ENCODE peak calls at places on chromosomes 6 and 20, in six cellular contexts. H, Z, V, I, G and U are unnamed samples.

GRCh38 chr20:41734506-41734945 is 116.3 kb upstream of the CHD6 start:
- DNase-seq in H (peak), V (peak), Z (peak), I (no peak), G (no peak), U (peak)

GRCh38 chr20:58141971-58142842 is 86.2 kb downstream of the ANKRD60 start:
- DNase-seq in H (no peak), V (no peak), G (no peak), I (peak), Z (no peak), U (no peak)

GRCh38 chr20:40865095-40865494 is 163.5 kb upstream of the TOP1 start:
- DNase-seq in Z (no peak), V (no peak), G (no peak), H (no peak), I (no peak), U (no peak)

GRCh38 chr6:116087437-116088027 is 13.1 kb upstream of the NT5DC1 start:
- DNase-seq in H (peak), V (peak), Z (peak), I (no peak), G (peak), U (no peak)

GRCh38 chr6:2264932-2265331 is 19.5 kb upstream of the GMDS start:
- DNase-seq in Z (no peak), H (no peak), G (no peak), I (no peak), V (peak), U (no peak)

GRCh38 chr20:24153101-24154040 is 164.8 kb upstream of the GGTLC1 start:
- DNase-seq in Z (no peak), V (no peak), G (no peak), H (no peak), I (no peak), U (no peak)

GRCh38 chr20:3203315-3204123 is 963 bp downstream of the DDRGK1 start:
- DNase-seq in I (no peak), G (no peak), Z (peak), H (peak), V (no peak), U (peak)

GRCh38 chr6:37624606-37625574 is 72.8 kb downstream of the MDGA1 start:
- DNase-seq in Z (no peak), I (peak), G (no peak), H (no peak), V (no peak), U (no peak)

GRCh38 chr20:51563141-51563596 is 20.6 kb upstream of the NFATC2 start:
- DNase-seq in Z (no peak), H (no peak), V (no peak), G (no peak), I (no peak), U (no peak)

GRCh38 chr20:51560550-51561307 is 18.2 kb upstream of the NFATC2 start:
- DNase-seq in V (no peak), H (no peak), Z (no peak), G (no peak), I (no peak), U (no peak)

GRCh38 chr20:51563597-51564332 is 21.2 kb upstream of the NFATC2 start:
- DNase-seq in Z (peak), H (peak), I (no peak), V (peak), G (no peak), U (no peak)

GRCh38 chr20:51562027-51562333 is 19.5 kb upstream of the NFATC2 start:
- DNase-seq in H (peak), G (no peak), Z (no peak), V (peak), I (no peak), U (no peak)

DNA sequence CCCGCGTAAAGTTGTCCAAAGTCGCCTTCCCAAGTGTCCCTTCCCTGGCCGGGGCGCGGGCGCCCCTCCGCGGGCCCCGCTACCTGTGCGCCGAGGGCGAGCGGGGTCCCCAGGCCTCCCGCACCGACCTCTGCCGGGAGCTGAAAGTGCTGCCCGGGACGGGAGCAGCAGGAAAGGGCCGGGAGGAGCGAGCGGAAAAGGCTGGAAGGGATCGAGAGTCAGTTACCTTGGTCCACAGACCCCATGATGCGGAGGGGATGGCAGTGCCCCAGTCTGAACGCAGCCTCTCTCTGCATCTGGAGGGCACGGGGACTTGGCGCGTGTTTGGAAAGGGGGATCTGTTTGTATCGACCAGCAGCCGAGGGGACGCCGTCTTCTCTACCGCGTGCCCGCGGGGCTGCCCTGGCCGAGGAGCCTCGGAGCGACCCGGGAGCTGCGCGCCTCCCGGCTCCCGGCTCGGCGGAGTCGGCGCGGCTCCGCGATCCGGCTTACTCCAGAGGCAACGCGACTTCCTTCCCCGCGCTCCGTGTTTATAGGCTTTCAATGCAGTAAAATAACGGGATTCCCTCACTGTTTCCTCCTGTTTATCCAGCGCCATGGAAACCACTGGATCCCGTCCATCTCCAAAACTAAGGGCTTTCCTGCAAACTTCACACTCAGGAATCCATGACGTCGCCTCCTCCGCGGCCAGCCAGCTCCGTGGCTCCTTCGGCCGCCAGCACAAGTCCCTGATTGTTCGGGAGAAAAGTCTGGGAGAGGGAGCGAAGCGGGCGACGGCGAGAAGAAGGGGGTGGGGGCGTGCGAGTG is 20.0 kb upstream of the NFATC2 start:
- DNase-seq in V (peak), I (peak), H (peak), Z (no peak), G (no peak), U (peak)
- TF ChIP-seq CTCF in V (peak), I (no peak), H (no peak), Z (no peak), G (no peak), U (no peak)

DNA sequence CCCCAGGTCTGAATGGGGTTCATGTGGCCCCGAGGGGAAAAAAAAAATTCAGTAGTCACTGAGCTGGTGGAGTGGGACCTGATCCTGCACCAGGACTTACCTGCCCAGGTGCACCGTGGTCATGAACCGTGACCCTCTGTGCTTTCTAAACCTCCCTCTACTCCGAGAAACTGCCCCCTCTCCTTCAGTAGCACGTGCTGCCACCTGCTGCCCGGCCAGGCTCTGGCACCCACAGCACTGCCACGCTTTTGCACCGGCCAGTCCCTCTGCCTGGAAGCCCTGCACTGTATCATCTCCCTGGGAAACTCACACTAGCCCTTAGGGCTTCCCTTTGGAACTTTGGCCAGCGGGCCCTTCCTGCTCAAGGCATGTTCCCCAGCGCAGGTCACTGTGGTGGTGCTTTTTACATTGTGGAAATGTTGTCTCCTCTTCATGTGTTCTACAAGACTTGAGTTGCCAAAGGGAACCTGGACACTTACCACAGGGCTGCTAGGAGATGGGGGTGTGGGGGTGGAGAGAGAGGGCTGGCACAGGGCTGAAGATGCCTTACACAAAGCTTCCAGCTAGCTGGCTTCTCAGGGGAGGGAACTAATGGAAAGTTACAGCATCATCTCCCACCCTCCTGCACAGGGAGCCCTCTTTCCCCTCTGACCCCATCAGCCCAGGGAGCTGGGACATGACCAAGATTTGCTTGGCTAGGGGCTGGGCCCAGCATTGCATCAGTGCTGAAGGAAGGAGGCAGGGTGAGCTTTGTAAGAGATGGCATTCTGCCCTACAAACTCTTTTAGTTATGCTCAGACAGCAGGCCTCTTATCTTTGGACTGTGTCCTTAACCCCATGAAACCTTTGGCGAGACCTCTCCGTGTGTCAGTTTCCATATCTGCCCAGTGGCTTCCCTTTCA is 2.5 kb upstream of the PTPRT start:
- DNase-seq in H (no peak), G (no peak), V (no peak), I (no peak), Z (peak), U (peak)
- TF ChIP-seq CTCF in H (peak), G (peak), V (peak), I (peak), Z (peak), U (peak)

DNA sequence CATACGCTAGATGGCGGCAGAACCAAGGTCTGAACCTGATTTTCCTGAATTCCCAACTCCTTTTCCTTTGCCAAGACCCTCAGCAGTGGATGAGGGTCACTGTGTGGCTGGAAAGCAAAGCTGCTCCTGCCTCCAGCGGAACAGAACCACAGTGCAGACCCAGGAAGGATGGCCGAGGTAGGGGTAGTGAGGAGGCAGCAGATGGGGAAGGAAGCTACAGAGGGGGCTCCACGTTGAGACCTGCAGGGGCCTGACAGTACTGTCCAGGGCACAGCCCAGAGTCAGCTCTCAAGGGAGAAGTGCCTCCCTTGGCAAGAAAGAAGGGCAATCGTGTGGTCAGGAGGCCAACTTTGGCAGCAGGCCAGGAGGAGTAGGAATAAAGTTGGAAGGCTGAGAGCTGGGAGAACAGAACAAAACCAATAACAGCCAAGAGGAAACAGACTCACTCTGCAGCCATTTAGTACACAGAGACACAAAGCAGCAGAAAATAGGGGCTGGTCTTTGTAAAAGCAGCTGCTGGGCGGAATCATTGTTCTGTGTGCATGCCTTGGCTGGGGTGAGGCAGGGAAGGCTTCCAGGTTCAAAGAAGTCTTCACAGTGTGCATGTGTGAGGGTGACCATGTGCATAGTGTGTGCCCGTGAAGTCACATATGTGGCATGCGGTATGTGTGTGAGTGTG is 3.1 kb downstream of the GABRR2 start:
- DNase-seq in G (no peak), I (no peak), Z (no peak), V (peak), H (peak), U (no peak)
- TF ChIP-seq CTCF in G (no peak), I (no peak), Z (no peak), V (peak), H (peak), U (no peak)

DNA sequence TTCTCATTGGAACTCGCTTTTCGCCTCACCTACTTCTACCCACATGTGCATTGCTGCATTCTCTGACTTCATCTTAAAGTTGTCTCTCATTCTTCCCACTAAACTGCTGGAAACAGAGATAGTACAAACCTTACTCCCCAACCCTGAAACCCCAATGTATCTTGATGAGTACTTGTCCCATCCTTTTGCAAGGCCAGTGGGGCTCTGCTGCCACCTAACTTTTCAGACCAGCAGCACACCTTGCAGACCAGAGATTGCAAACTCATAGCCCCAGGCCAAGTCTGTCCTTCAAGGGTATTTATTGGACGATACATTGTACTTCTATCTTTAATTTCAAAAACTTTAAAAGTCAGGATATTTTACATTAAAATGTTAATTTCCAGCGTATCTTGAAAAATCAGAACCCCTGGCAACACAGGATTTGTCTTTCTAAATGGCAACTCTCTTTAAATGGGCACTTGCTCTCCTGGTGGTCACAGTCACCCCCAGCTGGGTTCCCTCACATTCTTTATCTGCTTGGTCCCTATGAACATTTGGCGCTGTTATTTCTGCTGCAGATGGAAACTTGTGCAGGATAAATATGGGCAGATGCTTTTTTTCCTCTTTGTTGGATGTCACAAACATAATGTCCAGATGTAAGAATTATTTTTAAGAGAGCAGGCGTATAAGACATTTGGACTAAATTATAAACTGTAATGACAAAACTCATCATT is 83.9 kb downstream of the SOD2 start:
- DNase-seq in H (peak), V (peak), I (no peak), G (peak), Z (peak), U (peak)
- TF ChIP-seq CTCF in H (peak), V (peak), I (peak), G (peak), Z (peak), U (peak)

GRCh38 chr6:81797594-81797993 is 45.1 kb upstream of the TENT5A start:
- DNase-seq in V (no peak), Z (no peak), I (no peak), H (peak), G (no peak), U (no peak)

GRCh38 chr6:81791756-81792155 is 39.3 kb upstream of the TENT5A start:
- DNase-seq in I (no peak), Z (no peak), H (no peak), G (no peak), V (no peak), U (no peak)

GRCh38 chr6:81793811-81794210 is 41.3 kb upstream of the TENT5A start:
- DNase-seq in V (peak), I (no peak), Z (no peak), G (no peak), H (peak), U (no peak)

GRCh38 chr6:81792826-81793225 is 40.3 kb upstream of the TENT5A start:
- DNase-seq in I (no peak), G (no peak), V (no peak), Z (no peak), H (peak), U (no peak)

GRCh38 chr6:81795890-81796289 is 43.4 kb upstream of the TENT5A start:
- DNase-seq in V (no peak), H (no peak), G (no peak), I (no peak), Z (no peak), U (no peak)
- TF ChIP-seq CTCF in V (no peak), H (no peak), G (no peak), I (no peak), Z (no peak), U (no peak)

DNA sequence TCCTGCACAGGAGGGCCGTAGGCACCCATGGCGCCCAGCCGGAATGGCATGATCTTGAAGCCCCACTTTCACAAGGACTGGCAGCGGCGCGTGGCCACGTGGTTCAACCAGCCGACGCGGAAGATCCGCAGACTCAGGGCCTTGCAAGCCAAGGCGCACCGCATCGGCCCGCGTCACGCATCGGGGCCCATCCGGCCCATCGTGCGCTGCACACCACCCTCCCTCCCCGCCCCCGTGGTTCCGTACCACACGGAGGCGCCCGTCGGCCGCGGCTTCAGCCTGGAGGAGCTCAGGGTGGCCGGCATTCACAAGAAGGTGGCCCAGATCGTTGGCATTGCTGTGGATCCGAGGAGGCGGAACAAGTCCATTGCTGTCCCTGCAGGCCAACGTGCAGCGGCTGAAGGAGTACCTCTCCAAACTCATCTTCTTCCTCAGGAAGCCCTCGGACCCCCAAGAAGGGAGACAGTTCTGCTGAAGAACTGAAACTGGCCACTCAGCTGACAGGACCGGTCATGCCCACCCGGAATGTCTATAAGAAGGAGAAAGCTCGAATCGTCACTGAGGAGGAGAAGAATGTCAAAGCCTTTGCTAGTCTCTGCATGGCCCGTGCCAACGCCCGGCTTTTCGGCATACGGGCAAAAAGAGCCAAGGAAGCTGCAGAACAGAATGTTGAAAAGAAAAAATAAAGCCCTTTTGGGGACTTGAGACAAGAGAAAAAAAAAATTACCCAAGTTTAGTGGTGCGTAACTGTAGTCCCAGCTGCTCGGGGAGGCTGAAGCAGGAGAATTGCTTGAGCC is 9.9 kb upstream of the NCOA5 start:
- DNase-seq in I (peak), G (no peak), H (no peak), Z (peak), V (no peak), U (no peak)
- TF ChIP-seq CTCF in I (peak), G (peak), H (no peak), Z (peak), V (peak), U (peak)

GRCh38 chr6:52505726-52506501 is 70.9 kb downstream of the TRAM2 start:
- DNase-seq in H (no peak), V (no peak), I (no peak), Z (no peak), G (no peak), U (no peak)
- TF ChIP-seq CTCF in H (no peak), V (no peak), I (no peak), Z (peak), G (peak), U (no peak)

DNA sequence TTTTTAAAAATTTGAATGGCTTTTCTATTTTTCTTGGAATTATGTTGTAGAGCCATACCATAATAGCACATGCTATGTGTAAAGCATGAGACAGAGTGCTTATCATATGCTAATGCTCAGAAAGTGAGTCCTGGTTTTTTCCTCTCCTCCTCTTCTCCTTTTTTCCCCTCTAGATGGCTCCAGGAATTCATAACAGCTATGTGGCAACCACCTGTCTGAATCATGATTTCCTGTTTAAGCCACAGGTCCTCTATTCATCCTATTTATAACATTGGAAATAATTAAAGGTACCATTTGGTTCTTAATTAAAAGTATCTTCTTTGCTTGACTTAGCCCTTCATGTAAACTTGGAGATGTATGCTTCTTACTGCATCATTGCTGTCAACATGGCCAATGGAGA is 260.0 kb upstream of the MAP3K7 start:
- DNase-seq in V (no peak), I (no peak), G (no peak), H (no peak), Z (no peak), U (no peak)
- TF ChIP-seq CTCF in V (no peak), I (no peak), G (no peak), H (no peak), Z (no peak), U (no peak)

GRCh38 chr20:46419882-46420281 is 13.5 kb upstream of the ELMO2 start:
- DNase-seq in V (no peak), I (no peak), G (no peak), Z (no peak), H (no peak), U (no peak)
- TF ChIP-seq CTCF in V (no peak), I (no peak), G (no peak), Z (no peak), H (no peak), U (no peak)